ENCODE peak calls at places on chromosomes 16 and 17, in five cellular contexts. One of them, this sample, is unnamed.

GRCh38 chr16:85621698-85622433 is 8.7 kb downstream of the GSE1 start:
- DNase-seq in memory B cell: no peak
- DNase-seq in bronchial epithelial cell: no peak
- DNase-seq in AG10803: no peak
- DNase-seq in ureter: no peak
- DNase-seq in this sample: peak; percentile 84

GRCh38 chr16:1003551-1004347 is 22.2 kb downstream of the SOX8 start:
- DNase-seq in memory B cell: no peak
- DNase-seq in bronchial epithelial cell: no peak
- DNase-seq in AG10803: no peak
- DNase-seq in ureter: no peak
- DNase-seq in this sample: no peak

GRCh38 chr17:51908841-51909537 is 249.5 kb downstream of the CA10 start:
- DNase-seq in memory B cell: no peak
- DNase-seq in bronchial epithelial cell: no peak
- DNase-seq in AG10803: no peak
- DNase-seq in ureter: no peak
- DNase-seq in this sample: no peak

GRCh38 chr17:58621174-58621573 is 70.7 kb downstream of the TEX14 start:
- DNase-seq in memory B cell: no peak
- DNase-seq in bronchial epithelial cell: no peak
- DNase-seq in AG10803: no peak
- DNase-seq in ureter: no peak
- DNase-seq in this sample: no peak

GRCh38 chr17:3004150-3004801 is 59.1 kb downstream of the OR1D5 start:
- DNase-seq in memory B cell: peak; percentile 81
- DNase-seq in bronchial epithelial cell: peak; percentile 87
- DNase-seq in AG10803: peak; percentile 91
- DNase-seq in ureter: peak; percentile 99
- DNase-seq in this sample: peak; percentile 99

GRCh38 chr17:14303343-14304221 is 2.7 kb downstream of the HS3ST3B1 start:
- DNase-seq in memory B cell: no peak
- DNase-seq in bronchial epithelial cell: no peak
- DNase-seq in AG10803: no peak
- DNase-seq in ureter: no peak
- DNase-seq in this sample: no peak

GRCh38 chr17:50271173-50271750 is 3.0 kb upstream of the TMEM92 start:
- DNase-seq in memory B cell: no peak
- DNase-seq in bronchial epithelial cell: no peak
- DNase-seq in AG10803: peak; percentile 59
- DNase-seq in ureter: peak; percentile 30
- DNase-seq in this sample: no peak

GRCh38 chr16:73020409-73020884 is 27.5 kb downstream of the ZFHX3 start:
- DNase-seq in memory B cell: no peak
- DNase-seq in bronchial epithelial cell: peak; percentile 85
- DNase-seq in AG10803: peak; percentile 92
- DNase-seq in ureter: peak; percentile 73
- DNase-seq in this sample: peak; percentile 67

GRCh38 chr16:53434436-53435065 is at the start of gene RBL2:
- DNase-seq in memory B cell: peak; percentile 75
- DNase-seq in bronchial epithelial cell: peak; percentile 25
- DNase-seq in AG10803: peak; percentile 79
- DNase-seq in ureter: peak; percentile 90
- DNase-seq in this sample: peak; percentile 40

GRCh38 chr16:79283578-79283977 is 317.0 kb downstream of the MAF start:
- DNase-seq in memory B cell: no peak
- DNase-seq in bronchial epithelial cell: no peak
- DNase-seq in AG10803: no peak
- DNase-seq in ureter: no peak
- DNase-seq in this sample: no peak

GRCh38 chr17:82094931-82095776 is 2.9 kb downstream of the FASN start:
- DNase-seq in memory B cell: no peak
- DNase-seq in bronchial epithelial cell: no peak
- DNase-seq in AG10803: no peak
- DNase-seq in ureter: no peak
- DNase-seq in this sample: no peak

GRCh38 chr16:65845466-65846209 is 520.9 kb upstream of the CDH5 start:
- DNase-seq in memory B cell: no peak
- DNase-seq in bronchial epithelial cell: peak; percentile 39
- DNase-seq in AG10803: peak; percentile 23
- DNase-seq in ureter: no peak
- DNase-seq in this sample: no peak

GRCh38 chr17:17963066-17963465 is 9.1 kb downstream of the TOM1L2 start:
- DNase-seq in memory B cell: no peak
- DNase-seq in bronchial epithelial cell: no peak
- DNase-seq in AG10803: no peak
- DNase-seq in ureter: no peak
- DNase-seq in this sample: no peak

GRCh38 chr16:75139498-75139897 is 8.8 kb upstream of the ZFP1 start:
- DNase-seq in memory B cell: no peak
- DNase-seq in bronchial epithelial cell: no peak
- DNase-seq in AG10803: no peak
- DNase-seq in ureter: no peak
- DNase-seq in this sample: no peak

GRCh38 chr16:24482681-24483202 is 56.6 kb upstream of the RBBP6 start:
- DNase-seq in memory B cell: no peak
- DNase-seq in bronchial epithelial cell: no peak
- DNase-seq in AG10803: no peak
- DNase-seq in ureter: no peak
- DNase-seq in this sample: no peak

This sample was measured in mucosa of gallbladder.